ENCODE peak calls at places on chromosomes 2 and 18, in seven cellular contexts. F is spleen, O is foreskin keratinocyte, S is mucosa of descending colon, T is fibroblast of lung, A is omental fat pad, K is BJ. V is an unnamed sample.

GRCh38 chr18:48222118-48222517 is 187.1 kb downstream of the ZBTB7C start:
- DNase-seq in F (no peak), O (peak; percentile 71), S (peak; percentile 63), T (peak; percentile 52), A (peak; percentile 37), K (no peak), V (peak; percentile 23)

GRCh38 chr2:241020629-241021190 is 22.3 kb downstream of the SNED1 start:
- DNase-seq in F (no peak), O (no peak), S (no peak), T (no peak), A (no peak), K (no peak), V (no peak)

GRCh38 chr18:73962251-73962650 is 185.4 kb downstream of the FBXO15 start:
- DNase-seq in F (no peak), O (no peak), S (no peak), T (peak; percentile 83), A (no peak), K (peak; percentile 35), V (no peak)

GRCh38 chr2:177753682-177754475 is 318.7 kb downstream of the PDE11A start:
- DNase-seq in F (no peak), O (peak; percentile 59), S (peak; percentile 61), T (peak; percentile 68), A (peak; percentile 62), K (peak; percentile 75), V (no peak)

GRCh38 chr2:230865766-230866703 is 1.3 kb downstream of the ITM2C start:
- DNase-seq in F (peak; percentile 85), O (no peak), S (peak; percentile 94), T (peak; percentile 24), A (no peak), K (no peak), V (no peak)

GRCh38 chr2:39128919-39129391 is 8.1 kb upstream of the SOS1 start:
- DNase-seq in F (no peak), O (no peak), S (no peak), T (no peak), A (no peak), K (no peak), V (no peak)

GRCh38 chr18:60113396-60113795 is 213.6 kb downstream of the PMAIP1 start:
- DNase-seq in F (no peak), O (no peak), S (no peak), T (no peak), A (no peak), K (no peak), V (no peak)

GRCh38 chr18:68733693-68734092 is 18.8 kb upstream of the TMX3 start:
- DNase-seq in F (no peak), O (no peak), S (no peak), T (no peak), A (no peak), K (no peak), V (no peak)

GRCh38 chr2:138275292-138275690 is 226.3 kb upstream of the SPOPL start:
- DNase-seq in F (no peak), O (no peak), S (no peak), T (no peak), A (no peak), K (no peak), V (no peak)

DNA sequence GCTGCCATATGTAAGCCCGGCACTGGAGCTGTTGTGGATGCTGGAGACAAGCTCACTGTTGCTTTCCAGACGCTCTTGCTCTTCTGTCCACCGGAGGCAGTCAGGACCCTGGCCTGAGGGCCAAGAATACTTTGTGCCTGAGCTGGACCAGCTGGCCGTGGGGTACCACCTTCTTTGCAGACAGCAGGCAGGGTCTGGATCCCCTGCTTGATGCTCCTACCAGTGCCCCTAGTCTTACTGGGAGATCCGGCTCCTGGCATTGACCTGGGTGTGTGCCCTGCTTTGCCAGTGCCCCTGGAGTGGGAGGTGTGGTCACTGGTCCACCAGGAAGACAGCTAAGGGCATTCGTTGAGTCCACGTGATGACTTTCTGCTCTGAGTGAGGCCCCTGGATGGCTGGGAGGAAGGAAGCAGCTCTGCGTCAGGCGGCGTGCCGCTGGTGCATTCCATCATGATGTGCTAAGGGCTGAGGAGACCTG is 59.3 kb downstream of the LRRFIP1 start:
- DNase-seq in F (peak; percentile 81), O (no peak), S (peak; percentile 65), T (peak; percentile 53), A (no peak), K (no peak), V (no peak)
- TF ChIP-seq CTCF in F (no peak), O (no peak), S (no peak), T (no peak), A (no peak), K (peak; percentile 22), V (peak; percentile 53)

GRCh38 chr18:65018184-65018583 is 732.6 kb upstream of the CDH7 start:
- DNase-seq in F (no peak), O (no peak), S (no peak), T (no peak), A (no peak), K (no peak), V (no peak)
- TF ChIP-seq CTCF in F (no peak), O (no peak), S (no peak), T (no peak), A (no peak), K (no peak), V (no peak)

GRCh38 chr18:25449046-25449445 is 97.1 kb upstream of the ZNF521 start:
- DNase-seq in F (no peak), O (no peak), S (no peak), T (no peak), A (no peak), K (no peak), V (no peak)

GRCh38 chr18:25445430-25445829 is 93.5 kb upstream of the ZNF521 start:
- DNase-seq in F (no peak), O (no peak), S (no peak), T (no peak), A (no peak), K (no peak), V (no peak)

GRCh38 chr18:25451077-25451658 is 99.2 kb upstream of the ZNF521 start:
- DNase-seq in F (no peak), O (no peak), S (no peak), T (no peak), A (no peak), K (no peak), V (no peak)

GRCh38 chr18:25446972-25447371 is 95.0 kb upstream of the ZNF521 start:
- DNase-seq in F (no peak), O (no peak), S (no peak), T (no peak), A (no peak), K (no peak), V (no peak)
- TF ChIP-seq CTCF in F (no peak), O (no peak), S (no peak), T (no peak), A (no peak), K (no peak), V (no peak)

DNA sequence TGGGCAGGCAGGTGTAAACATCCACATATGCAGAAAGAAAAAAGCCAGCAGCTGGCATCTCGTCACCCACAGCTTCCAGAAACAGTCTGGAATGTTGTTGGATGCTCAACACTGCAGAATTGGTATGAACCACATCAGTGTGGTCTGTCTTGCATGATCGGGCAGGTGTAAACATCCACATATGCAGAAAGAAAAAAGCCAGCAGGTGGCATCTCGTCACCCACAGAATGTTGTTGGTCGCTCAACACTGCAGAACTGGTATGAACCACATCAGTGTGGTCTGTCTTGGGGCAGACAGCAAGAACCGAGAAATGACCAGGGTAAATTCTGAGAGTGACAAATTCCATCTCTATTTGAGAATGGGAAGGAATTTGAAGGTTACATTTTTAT is 39.6 kb downstream of the DOCK10 start:
- DNase-seq in F (peak; percentile 75), O (no peak), S (no peak), T (no peak), A (no peak), K (no peak), V (no peak)
- TF ChIP-seq CTCF in F (peak; percentile 4), O (peak; percentile 9), S (no peak), T (no peak), A (no peak), K (no peak), V (no peak)

DNA sequence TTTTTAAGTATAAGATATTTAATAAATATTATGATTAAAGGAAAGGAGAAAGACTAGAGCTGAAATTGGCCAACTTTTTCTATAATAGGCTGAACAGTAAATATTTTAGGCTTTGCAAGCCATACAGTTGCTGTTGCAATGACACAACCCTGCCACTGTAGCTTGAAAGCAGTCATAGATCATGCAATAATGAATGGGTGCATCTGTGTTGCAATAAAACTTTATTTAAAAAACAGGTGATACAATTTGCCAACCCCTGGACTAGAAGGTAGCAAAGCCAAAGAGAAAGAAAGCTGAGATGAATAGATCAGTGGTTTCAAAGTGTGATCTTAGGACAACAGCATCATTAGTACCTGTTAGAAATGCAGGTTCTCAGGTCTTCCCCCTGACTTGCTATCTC is 219.1 kb downstream of the SETBP1 start:
- DNase-seq in F (no peak), O (no peak), S (no peak), T (no peak), A (no peak), K (no peak), V (no peak)
- TF ChIP-seq CTCF in F (no peak), O (peak; percentile 45), S (no peak), T (no peak), A (no peak), K (no peak), V (peak; percentile 17)

DNA sequence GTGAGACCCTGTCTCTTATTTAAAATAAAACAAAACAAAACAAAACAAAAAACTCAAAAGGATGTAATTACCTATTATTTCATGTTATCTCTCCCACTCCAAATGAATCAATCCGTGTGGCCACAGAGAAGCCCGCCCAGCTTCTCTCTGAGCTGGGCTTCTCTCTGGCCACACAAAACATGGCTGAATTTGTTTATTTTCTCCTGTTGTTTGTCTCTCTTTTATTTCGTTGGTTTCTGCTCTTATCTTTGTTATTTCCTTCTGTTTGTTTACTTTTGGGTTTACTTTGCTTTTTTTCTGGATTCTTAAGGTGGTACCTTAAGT is 1.5 kb upstream of the TRABD2A start:
- DNase-seq in F (no peak), O (no peak), S (no peak), T (no peak), A (no peak), K (no peak), V (no peak)
- TF ChIP-seq CTCF in F (no peak), O (no peak), S (no peak), T (no peak), A (no peak), K (no peak), V (peak; percentile 46)